ENCODE peak calls at places on chromosomes 2 and 18, in seven cellular contexts. One of them, this sample, is unnamed. For H3K4me1 and H3K27me3, the result is how much of the 10 kb centered on the place peaks cover.

GRCh38 chr2:217149087-217149660 is 289.3 kb upstream of the TNP1 start:
- DNase-seq in PC-9: no peak
- DNase-seq in H9: no peak
- DNase-seq in GM23338: no peak
- DNase-seq in right lobe of liver: no peak
- DNase-seq in neural progenitor cell: no peak
- DNase-seq in cardiac muscle cell: no peak
- DNase-seq in this sample: no peak

GRCh38 chr2:215567504-215567903 is 131.6 kb upstream of the FN1 start:
- DNase-seq in PC-9: no peak
- DNase-seq in H9: no peak
- DNase-seq in GM23338: no peak
- DNase-seq in right lobe of liver: no peak
- DNase-seq in neural progenitor cell: no peak
- DNase-seq in cardiac muscle cell: no peak
- DNase-seq in this sample: no peak

GRCh38 chr18:8952174-8952573 is 150.3 kb upstream of the NDUFV2 start:
- DNase-seq in PC-9: no peak
- DNase-seq in H9: no peak
- DNase-seq in GM23338: no peak
- DNase-seq in right lobe of liver: no peak
- DNase-seq in neural progenitor cell: no peak
- DNase-seq in cardiac muscle cell: no peak
- DNase-seq in this sample: no peak

GRCh38 chr18:50870138-50870845 is 8.6 kb upstream of the ME2 start:
- DNase-seq in PC-9: peak
- DNase-seq in H9: no peak
- DNase-seq in GM23338: no peak
- DNase-seq in right lobe of liver: no peak
- DNase-seq in neural progenitor cell: no peak
- DNase-seq in cardiac muscle cell: no peak
- DNase-seq in this sample: no peak

GRCh38 chr2:10412380-10412779 is 35.7 kb downstream of the ODC1 start:
- DNase-seq in PC-9: no peak
- DNase-seq in H9: peak
- DNase-seq in GM23338: peak
- DNase-seq in right lobe of liver: no peak
- DNase-seq in neural progenitor cell: peak
- DNase-seq in cardiac muscle cell: peak
- DNase-seq in this sample: no peak

GRCh38 chr2:29374823-29375222 is 259.6 kb downstream of the CLIP4 start:
- DNase-seq in PC-9: no peak
- DNase-seq in H9: no peak
- DNase-seq in GM23338: peak
- DNase-seq in right lobe of liver: no peak
- DNase-seq in neural progenitor cell: no peak
- DNase-seq in cardiac muscle cell: no peak
- DNase-seq in this sample: no peak

GRCh38 chr18:44654555-44654954 is 26.1 kb upstream of the SETBP1 start:
- DNase-seq in PC-9: peak
- DNase-seq in H9: no peak
- DNase-seq in GM23338: no peak
- DNase-seq in right lobe of liver: no peak
- DNase-seq in neural progenitor cell: no peak
- DNase-seq in cardiac muscle cell: no peak
- DNase-seq in this sample: no peak

GRCh38 chr2:69222984-69223658 is 163.9 kb downstream of the GFPT1 start:
- DNase-seq in PC-9: no peak
- DNase-seq in H9: no peak
- DNase-seq in GM23338: no peak
- DNase-seq in right lobe of liver: no peak
- DNase-seq in neural progenitor cell: no peak
- DNase-seq in cardiac muscle cell: peak
- DNase-seq in this sample: no peak

GRCh38 chr18:45416168-45416567 is 199.1 kb upstream of the SLC14A2 start:
- DNase-seq in PC-9: no peak
- DNase-seq in H9: no peak
- DNase-seq in GM23338: peak
- DNase-seq in right lobe of liver: no peak
- DNase-seq in neural progenitor cell: peak
- DNase-seq in cardiac muscle cell: no peak
- DNase-seq in this sample: no peak

GRCh38 chr2:112776113-112776512 is 8.2 kb downstream of the IL1A start:
- DNase-seq in PC-9: no peak
- DNase-seq in H9: no peak
- DNase-seq in GM23338: no peak
- DNase-seq in right lobe of liver: no peak
- DNase-seq in neural progenitor cell: no peak
- DNase-seq in cardiac muscle cell: no peak
- DNase-seq in this sample: no peak

GRCh38 chr18:10421859-10422258 is 32.6 kb upstream of the APCDD1 start:
- DNase-seq in PC-9: no peak
- DNase-seq in H9: no peak
- DNase-seq in GM23338: no peak
- DNase-seq in right lobe of liver: no peak
- DNase-seq in neural progenitor cell: no peak
- DNase-seq in cardiac muscle cell: no peak
- DNase-seq in this sample: no peak

GRCh38 chr18:74225193-74225840 is 66.4 kb downstream of the CYB5A start:
- DNase-seq in PC-9: no peak
- DNase-seq in H9: no peak
- DNase-seq in GM23338: no peak
- DNase-seq in right lobe of liver: peak
- DNase-seq in neural progenitor cell: no peak
- DNase-seq in cardiac muscle cell: peak
- DNase-seq in this sample: no peak

GRCh38 chr2:10241641-10242430 is 60.9 kb upstream of the HPCAL1 start:
- DNase-seq in PC-9: no peak
- DNase-seq in H9: no peak
- DNase-seq in GM23338: no peak
- DNase-seq in right lobe of liver: peak
- DNase-seq in neural progenitor cell: no peak
- DNase-seq in cardiac muscle cell: no peak
- DNase-seq in this sample: no peak

GRCh38 chr2:69642709-69643601 is 584 bp downstream of the AAK1 start:
- DNase-seq in PC-9: peak
- DNase-seq in H9: peak
- DNase-seq in GM23338: peak
- DNase-seq in right lobe of liver: peak
- DNase-seq in neural progenitor cell: peak
- DNase-seq in cardiac muscle cell: peak
- DNase-seq in this sample: peak

GRCh38 chr2:3270095-3270478 is 107.5 kb downstream of the EIPR1 start:
- DNase-seq in PC-9: no peak
- DNase-seq in H9: no peak
- DNase-seq in GM23338: no peak
- DNase-seq in right lobe of liver: no peak
- DNase-seq in neural progenitor cell: no peak
- DNase-seq in cardiac muscle cell: no peak
- DNase-seq in this sample: no peak

GRCh38 chr2:134515137-134515536 is 203.7 kb downstream of the TMEM163 start:
- DNase-seq in PC-9: no peak
- DNase-seq in H9: no peak
- DNase-seq in GM23338: no peak
- DNase-seq in right lobe of liver: no peak
- DNase-seq in neural progenitor cell: no peak
- DNase-seq in cardiac muscle cell: no peak
- DNase-seq in this sample: no peak

GRCh38 chr18:29496276-29496675 is 1319.3 kb upstream of the CDH2 start:
- DNase-seq in PC-9: no peak
- DNase-seq in H9: no peak
- DNase-seq in GM23338: no peak
- DNase-seq in right lobe of liver: no peak
- DNase-seq in neural progenitor cell: no peak
- DNase-seq in cardiac muscle cell: no peak
- DNase-seq in this sample: no peak

GRCh38 chr2:172929644-172930043 is 146.0 kb upstream of the MAP3K20 start:
- DNase-seq in PC-9: no peak
- DNase-seq in H9: no peak
- DNase-seq in GM23338: no peak
- DNase-seq in right lobe of liver: no peak
- DNase-seq in neural progenitor cell: no peak
- DNase-seq in cardiac muscle cell: no peak
- DNase-seq in this sample: no peak

GRCh38 chr2:238881353-238882082 is 33.6 kb downstream of the TWIST2 start:
- DNase-seq in PC-9: no peak
- DNase-seq in H9: no peak
- DNase-seq in GM23338: no peak
- DNase-seq in right lobe of liver: no peak
- DNase-seq in neural progenitor cell: no peak
- DNase-seq in cardiac muscle cell: no peak
- DNase-seq in this sample: no peak

GRCh38 chr18:13136056-13136688 is 82.4 kb upstream of the LDLRAD4 start:
- DNase-seq in PC-9: peak
- DNase-seq in H9: no peak
- DNase-seq in GM23338: no peak
- DNase-seq in right lobe of liver: no peak
- DNase-seq in neural progenitor cell: peak
- DNase-seq in cardiac muscle cell: no peak
- DNase-seq in this sample: no peak

GRCh38 chr2:207328944-207329386 is 163.2 kb upstream of the KLF7 start:
- DNase-seq in PC-9: no peak
- DNase-seq in H9: no peak
- DNase-seq in GM23338: no peak
- DNase-seq in right lobe of liver: no peak
- DNase-seq in neural progenitor cell: no peak
- DNase-seq in cardiac muscle cell: no peak
- DNase-seq in this sample: no peak

GRCh38 chr18:376307-376706 is 108.5 kb upstream of the THOC1 start:
- DNase-seq in PC-9: no peak
- DNase-seq in H9: no peak
- DNase-seq in GM23338: no peak
- DNase-seq in right lobe of liver: no peak
- DNase-seq in neural progenitor cell: no peak
- DNase-seq in cardiac muscle cell: no peak
- DNase-seq in this sample: no peak

GRCh38 chr2:51490576-51491234 is 458.8 kb upstream of the NRXN1 start:
- DNase-seq in PC-9: no peak
- DNase-seq in H9: no peak
- DNase-seq in GM23338: no peak
- DNase-seq in right lobe of liver: no peak
- DNase-seq in neural progenitor cell: no peak
- DNase-seq in cardiac muscle cell: no peak
- DNase-seq in this sample: no peak

GRCh38 chr2:239227111-239227581 is 173.7 kb downstream of the HDAC4 start:
- DNase-seq in PC-9: no peak
- DNase-seq in H9: no peak
- DNase-seq in GM23338: no peak
- DNase-seq in right lobe of liver: peak
- DNase-seq in neural progenitor cell: no peak
- DNase-seq in cardiac muscle cell: no peak
- DNase-seq in this sample: no peak

GRCh38 chr18:21958707-21959457 is 210.5 kb upstream of the GATA6 start:
- DNase-seq in PC-9: no peak
- DNase-seq in H9: no peak
- DNase-seq in GM23338: no peak
- DNase-seq in right lobe of liver: peak
- DNase-seq in neural progenitor cell: no peak
- DNase-seq in cardiac muscle cell: no peak
- DNase-seq in this sample: no peak

GRCh38 chr18:21960189-21960588 is 209.2 kb upstream of the GATA6 start:
- DNase-seq in PC-9: no peak
- DNase-seq in H9: no peak
- DNase-seq in GM23338: no peak
- DNase-seq in right lobe of liver: no peak
- DNase-seq in neural progenitor cell: no peak
- DNase-seq in cardiac muscle cell: no peak
- DNase-seq in this sample: no peak

GRCh38 chr18:21955757-21956652 is 213.4 kb upstream of the GATA6 start:
- DNase-seq in PC-9: peak
- DNase-seq in H9: peak
- DNase-seq in GM23338: peak
- DNase-seq in right lobe of liver: peak
- DNase-seq in neural progenitor cell: peak
- DNase-seq in cardiac muscle cell: peak
- DNase-seq in this sample: peak

GRCh38 chr18:21958256-21958655 is 211.1 kb upstream of the GATA6 start:
- DNase-seq in PC-9: no peak
- DNase-seq in H9: no peak
- DNase-seq in GM23338: no peak
- DNase-seq in right lobe of liver: no peak
- DNase-seq in neural progenitor cell: no peak
- DNase-seq in cardiac muscle cell: no peak
- DNase-seq in this sample: no peak
- H3K4me1 ChIP-seq in PC-9: under half
- H3K4me1 ChIP-seq in H9: under half
- H3K4me1 ChIP-seq in GM23338: under half
- H3K4me1 ChIP-seq in right lobe of liver: under half
- H3K4me1 ChIP-seq in neural progenitor cell: under half
- H3K4me1 ChIP-seq in cardiac muscle cell: under half
- H3K4me1 ChIP-seq in this sample: under half

DNA sequence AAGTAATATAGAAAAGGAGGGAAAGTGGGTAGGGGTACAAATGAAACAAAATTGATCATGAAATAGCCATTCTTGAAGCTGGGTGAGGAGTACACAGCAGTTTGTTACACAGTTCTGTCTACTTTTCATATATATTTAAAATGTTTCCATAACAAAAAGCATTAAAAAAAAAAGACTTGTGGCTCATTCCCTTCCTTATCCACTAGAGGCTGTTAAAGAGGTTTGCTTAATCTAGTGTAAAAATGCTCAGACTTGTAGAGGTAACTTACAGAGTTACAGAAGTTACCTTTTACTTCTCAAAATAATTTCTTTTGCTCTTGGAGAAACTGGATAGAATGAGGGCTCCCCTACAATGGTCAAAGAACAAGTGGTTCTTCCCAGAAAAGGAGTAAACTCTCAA is 8.1 kb upstream of the WIPF1 start:
- DNase-seq in PC-9: no peak
- DNase-seq in H9: no peak
- DNase-seq in GM23338: peak
- DNase-seq in right lobe of liver: no peak
- DNase-seq in neural progenitor cell: no peak
- DNase-seq in cardiac muscle cell: no peak
- DNase-seq in this sample: no peak
- TF ChIP-seq CTCF in PC-9: peak
- TF ChIP-seq CTCF in H9: peak
- TF ChIP-seq CTCF in GM23338: no peak
- TF ChIP-seq CTCF in right lobe of liver: peak
- TF ChIP-seq CTCF in neural progenitor cell: peak
- TF ChIP-seq CTCF in cardiac muscle cell: peak
- TF ChIP-seq CTCF in this sample: no peak

GRCh38 chr2:128745946-128746345 is 427.3 kb upstream of the HS6ST1 start:
- DNase-seq in PC-9: no peak
- DNase-seq in H9: no peak
- DNase-seq in GM23338: no peak
- DNase-seq in right lobe of liver: no peak
- DNase-seq in neural progenitor cell: no peak
- DNase-seq in cardiac muscle cell: no peak
- DNase-seq in this sample: no peak
- H3K27me3 ChIP-seq in PC-9: under half
- H3K27me3 ChIP-seq in H9: under half
- H3K27me3 ChIP-seq in GM23338: under half
- H3K27me3 ChIP-seq in right lobe of liver: under half
- H3K27me3 ChIP-seq in neural progenitor cell: under half
- H3K27me3 ChIP-seq in cardiac muscle cell: under half
- H3K27me3 ChIP-seq in this sample: under half

GRCh38 chr2:108538000-108538625 is 3.8 kb downstream of the LIMS1 start:
- DNase-seq in PC-9: no peak
- DNase-seq in H9: no peak
- DNase-seq in GM23338: peak
- DNase-seq in right lobe of liver: no peak
- DNase-seq in neural progenitor cell: no peak
- DNase-seq in cardiac muscle cell: no peak
- DNase-seq in this sample: no peak
- H3K4me1 ChIP-seq in PC-9: under half
- H3K4me1 ChIP-seq in H9: under half
- H3K4me1 ChIP-seq in GM23338: under half
- H3K4me1 ChIP-seq in right lobe of liver: under half
- H3K4me1 ChIP-seq in neural progenitor cell: under half
- H3K4me1 ChIP-seq in cardiac muscle cell: under half
- H3K4me1 ChIP-seq in this sample: under half